ENCODE peak calls at places on chromosomes 12 and 14, in nine cellular contexts. B is stimulated activated CD8-positive, alpha-beta memory T cell treated with anti-CD3 and anti-CD28 coated beads, Interleukin-2, amount 100 ng/mL, for 48 hours; Q is adipocyte; S is GM04504; E is islet precursor cell; K is KBM-7; T is WTC11; W is NCI-H2227 treated with DMSO at 0.1 percent for 48 hours; Y is NCI-H2081. J is an unnamed sample.
A peak's percentile ranks its signal among the peaks of the same experiment; 100 is the strongest.

GRCh38 chr14:84209021-84209420 is 1320.9 kb upstream of the FLRT2 start:
- DNase-seq in B (no peak), Q (no peak), S (no peak), E (no peak), K (no peak), T (no peak), W (no peak), Y (no peak), J (no peak)

GRCh38 chr14:78450945-78451344 is 280.8 kb downstream of the NRXN3 start:
- DNase-seq in B (no peak), Q (no peak), S (no peak), E (no peak), K (no peak), T (no peak), W (no peak), Y (no peak), J (no peak)

GRCh38 chr12:127964717-127965116 is 302.3 kb upstream of the TMEM132C start:
- DNase-seq in B (no peak), Q (peak; percentile 60), S (no peak), E (no peak), K (peak; percentile 2), T (no peak), W (no peak), Y (no peak), J (no peak)

GRCh38 chr14:28767239-28767850 is 758 bp downstream of the FOXG1 start:
- DNase-seq in B (no peak), Q (no peak), S (no peak), E (no peak), K (no peak), T (no peak), W (no peak), Y (no peak), J (no peak)

GRCh38 chr12:51823875-51824565 is 24.5 kb downstream of the FIGNL2 start:
- DNase-seq in B (no peak), Q (peak; percentile 80), S (no peak), E (peak; percentile 81), K (peak; percentile 48), T (no peak), W (peak; percentile 39), Y (peak; percentile 80), J (no peak)

GRCh38 chr14:28113311-28113710 is 653.3 kb upstream of the FOXG1 start:
- DNase-seq in B (no peak), Q (no peak), S (no peak), E (no peak), K (no peak), T (no peak), W (no peak), Y (no peak), J (no peak)

GRCh38 chr14:79896009-79896408 is 315.3 kb downstream of the DIO2 start:
- DNase-seq in B (no peak), Q (no peak), S (peak; percentile 42), E (no peak), K (no peak), T (no peak), W (no peak), Y (no peak), J (no peak)

GRCh38 chr14:91387135-91387849 is 30.3 kb downstream of the CCDC88C start:
- DNase-seq in B (no peak), Q (no peak), S (peak; percentile 2), E (peak; percentile 73), K (no peak), T (no peak), W (no peak), Y (no peak), J (no peak)

GRCh38 chr14:84343637-84344036 is 1186.3 kb upstream of the FLRT2 start:
- DNase-seq in B (no peak), Q (peak; percentile 1), S (peak; percentile 10), E (no peak), K (no peak), T (no peak), W (no peak), Y (no peak), J (no peak)

GRCh38 chr12:120783197-120783596 is 57.6 kb downstream of the ACADS start:
- DNase-seq in B (no peak), Q (peak; percentile 54), S (peak; percentile 9), E (no peak), K (no peak), T (no peak), W (no peak), Y (no peak), J (no peak)

GRCh38 chr12:1473418-1473817 is 121.0 kb downstream of the FBXL14 start:
- DNase-seq in B (peak; percentile 11), Q (peak; percentile 20), S (no peak), E (no peak), K (peak; percentile 93), T (no peak), W (no peak), Y (no peak), J (no peak)